ENCODE peak calls at places on chromosomes 5 and 9, in eight cellular contexts. I is astrocyte of the spinal cord, T is MV-4-11, Z is neuronal stem cell, P is K562, V is left ventricle myocardium inferior, F is ELR, Q is neural crest cell. A is an unnamed sample.

GRCh38 chr5:69238760-69239251 is 4.1 kb downstream of the CDK7 start:
- DNase-seq in F (peak; percentile 98), V (no peak), Z (no peak), I (peak; percentile 80), Q (no peak), P (no peak), T (no peak), A (no peak)

GRCh38 chr9:61673247-61673646 is 483.4 kb downstream of the SPATA31A7 start:
- DNase-seq in F (no peak), Z (no peak), V (no peak), P (no peak), I (no peak), T (no peak), Q (no peak), A (no peak)

GRCh38 chr5:23001120-23001519 is 148.0 kb upstream of the CDH12 start:
- DNase-seq in I (no peak), V (no peak), P (no peak), Z (no peak), T (no peak), F (no peak), Q (no peak), A (no peak)

GRCh38 chr9:18429065-18429464 is 44.9 kb upstream of the ADAMTSL1 start:
- DNase-seq in Q (no peak), I (peak; percentile 18), Z (no peak), P (no peak), V (no peak), T (peak; percentile 84), F (peak; percentile 36), A (no peak)

GRCh38 chr5:154944716-154945115 is 3.8 kb downstream of the MRPL22 start:
- DNase-seq in Z (no peak), V (no peak), Q (no peak), T (peak; percentile 36), F (no peak), I (no peak), P (no peak), A (no peak)

GRCh38 chr9:86766912-86767311 is 180.4 kb downstream of the GAS1 start:
- DNase-seq in I (peak; percentile 87), Z (peak; percentile 23), T (peak; percentile 91), F (peak; percentile 97), Q (no peak), V (no peak), P (no peak), A (no peak)

GRCh38 chr9:128188209-128188608 is 3.2 kb downstream of the CIZ1 start:
- DNase-seq in Q (no peak), V (no peak), F (peak; percentile 31), Z (no peak), T (no peak), P (no peak), I (no peak), A (no peak)

GRCh38 chr5:14557203-14557725 is 24.3 kb upstream of the OTULINL start:
- DNase-seq in I (no peak), Z (no peak), Q (no peak), V (peak; percentile 16), P (no peak), T (no peak), F (no peak), A (no peak)

GRCh38 chr9:83935276-83935890 is 14.2 kb upstream of the KIF27 start:
- DNase-seq in Q (no peak), T (peak; percentile 6), I (peak; percentile 85), P (no peak), Z (peak; percentile 43), F (peak; percentile 79), V (no peak), A (no peak)

GRCh38 chr5:10607666-10608442 is 44.0 kb downstream of the ANKRD33B start:
- DNase-seq in T (peak; percentile 95), V (peak; percentile 45), I (peak; percentile 63), P (peak; percentile 43), Z (no peak), Q (no peak), F (no peak), A (peak; percentile 64)

GRCh38 chr5:90783460-90784333 is 225.1 kb downstream of the ADGRV1 start:
- DNase-seq in T (peak; percentile 33), I (peak; percentile 69), Q (peak; percentile 90), P (peak; percentile 63), Z (peak; percentile 73), V (peak; percentile 40), F (peak; percentile 70), A (peak; percentile 69)

GRCh38 chr9:127388037-127388855 is 8.7 kb upstream of the SLC2A8 start:
- DNase-seq in Q (no peak), Z (no peak), T (peak; percentile 99), V (peak; percentile 39), P (no peak), I (peak; percentile 98), F (peak; percentile 98), A (peak; percentile 18)

GRCh38 chr9:122376791-122377190 is 6.0 kb downstream of the PTGS1 start:
- DNase-seq in P (peak; percentile 30), I (no peak), Q (no peak), T (no peak), Z (no peak), V (no peak), F (no peak), A (no peak)

GRCh38 chr5:115623632-115624031 is 2.2 kb downstream of the TMED7 start:
- DNase-seq in V (no peak), Q (no peak), I (no peak), T (no peak), F (no peak), P (no peak), Z (no peak), A (no peak)

GRCh38 chr9:92720807-92721535 is 43.7 kb downstream of the BICD2 start:
- DNase-seq in V (no peak), T (peak; percentile 51), Q (no peak), Z (no peak), I (no peak), P (no peak), F (no peak), A (peak; percentile 48)

GRCh38 chr9:118128313-118128712 is 424.1 kb downstream of the TLR4 start:
- DNase-seq in T (no peak), I (no peak), F (no peak), P (no peak), Q (no peak), Z (no peak), V (no peak), A (no peak)

GRCh38 chr5:65213921-65214525 is 267.7 kb downstream of the ADAMTS6 start:
- DNase-seq in P (peak; percentile 17), V (peak; percentile 13), Q (peak; percentile 2), I (no peak), Z (no peak), F (peak; percentile 63), T (peak; percentile 14), A (no peak)

GRCh38 chr5:66337827-66338226 is 193.7 kb downstream of the SREK1 start:
- DNase-seq in P (no peak), I (no peak), Q (no peak), Z (no peak), V (no peak), T (no peak), F (no peak), A (no peak)

GRCh38 chr5:82272957-82273356 is 5.2 kb downstream of the RPS23 start:
- DNase-seq in Q (no peak), F (no peak), P (no peak), T (no peak), V (no peak), Z (no peak), I (no peak), A (no peak)

GRCh38 chr5:2981035-2981434 is 229.6 kb upstream of the IRX2 start:
- DNase-seq in P (no peak), V (no peak), F (no peak), Q (no peak), T (no peak), I (no peak), Z (no peak), A (no peak)

GRCh38 chr5:173140769-173141168 is 3.6 kb upstream of the BNIP1 start:
- DNase-seq in T (no peak), F (no peak), P (no peak), V (no peak), Z (no peak), Q (no peak), I (no peak), A (no peak)

GRCh38 chr5:97026721-97027120 is 90.8 kb downstream of the LNPEP start:
- DNase-seq in F (no peak), Z (no peak), Q (no peak), P (no peak), T (no peak), I (no peak), V (no peak), A (no peak)

GRCh38 chr5:98796197-98796972 is 22.9 kb downstream of the RGMB start:
- DNase-seq in T (peak; percentile 6), V (no peak), Z (peak; percentile 63), P (peak; percentile 56), I (peak; percentile 81), F (peak; percentile 85), Q (peak; percentile 56), A (peak; percentile 44)